ENCODE peak calls at places on chromosomes 13 and 19, in four cellular contexts. W is NCI-H146, P is thyroid gland, C is stomach. S is an unnamed sample.

GRCh38 chr19:18896421-18896841 is 473 bp upstream of the CERS1 start:
- DNase-seq in W (peak), P (no peak), C (no peak), S (no peak)

GRCh38 chr13:28535734-28536133 is 40.8 kb upstream of the FLT1 start:
- DNase-seq in W (no peak), P (no peak), C (no peak), S (no peak)

GRCh38 chr13:100657881-100658315 is 16.7 kb downstream of the TMTC4 start:
- DNase-seq in W (no peak), P (no peak), C (no peak), S (no peak)

GRCh38 chr13:99955747-99956472 is 15.7 kb downstream of the ZIC5 start:
- DNase-seq in W (no peak), P (no peak), C (no peak), S (no peak)

GRCh38 chr13:65808061-65808460 is 1422.1 kb downstream of the PCDH9 start:
- DNase-seq in W (no peak), P (no peak), C (no peak), S (no peak)

GRCh38 chr19:4375164-4375619 is 25.2 kb downstream of the SH3GL1 start:
- DNase-seq in W (peak), P (peak), C (peak), S (no peak)

GRCh38 chr13:98657506-98658085 is 80.7 kb upstream of the STK24 start:
- DNase-seq in W (no peak), P (no peak), C (no peak), S (no peak)

GRCh38 chr13:113754242-113754641 is 4.8 kb upstream of the TMEM255B start:
- DNase-seq in W (no peak), P (no peak), C (no peak), S (no peak)